ENCODE peak calls at places on chromosomes 1 and 21, in five cellular contexts. G is mesothelial cell of epicardium, B is endothelial cell, S is tibial artery, T is activated B cell treated with CpG ODN at 0.5 μM for 24 hours. C is an unnamed sample.

GRCh38 chr1:169509354-169509753 is 23.6 kb upstream of the SLC19A2 start:
- DNase-seq in B (no peak), T (no peak), G (no peak), S (no peak), C (no peak)

GRCh38 chr1:158054721-158055120 is 61.3 kb downstream of the KIRREL1 start:
- DNase-seq in B (no peak), G (no peak), S (no peak), T (no peak), C (no peak)

GRCh38 chr1:21939650-21940374 is 2.7 kb upstream of the HSPG2 start:
- DNase-seq in S (peak), G (peak), B (no peak), T (no peak), C (no peak)

GRCh38 chr1:180415985-180416633 is 86.3 kb downstream of the ACBD6 start:
- DNase-seq in T (no peak), G (no peak), S (no peak), B (no peak), C (no peak)

GRCh38 chr1:37999434-38000232 is 5.7 kb downstream of the FHL3 start:
- DNase-seq in B (peak), S (peak), T (no peak), G (no peak), C (no peak)

GRCh38 chr1:154398141-154398540 is 7.0 kb upstream of the IL6R start:
- DNase-seq in S (no peak), T (no peak), G (no peak), B (no peak), C (no peak)

GRCh38 chr1:182064611-182065010 is 3.1 kb upstream of the ZNF648 start:
- DNase-seq in B (no peak), G (no peak), T (no peak), S (no peak), C (no peak)

GRCh38 chr1:185595835-185596667 is 138.1 kb upstream of the HMCN1 start:
- DNase-seq in G (no peak), T (no peak), B (peak), S (no peak), C (no peak)

GRCh38 chr1:231724876-231725647 is 98.5 kb downstream of the DISC1 start:
- DNase-seq in B (peak), S (no peak), T (no peak), G (no peak), C (no peak)

GRCh38 chr1:182056596-182057366 is 4.7 kb downstream of the ZNF648 start:
- DNase-seq in S (no peak), T (no peak), B (no peak), G (no peak), C (no peak)

GRCh38 chr1:65911679-65912078 is 119.0 kb downstream of the PDE4B start:
- DNase-seq in B (no peak), T (no peak), G (no peak), S (no peak), C (no peak)

GRCh38 chr1:79069828-79070227 is 63.3 kb upstream of the ADGRL4 start:
- DNase-seq in B (no peak), G (no peak), S (no peak), T (no peak), C (no peak)
- TF ChIP-seq CTCF in B (peak), G (peak), S (no peak), T (no peak), C (no peak)

DNA sequence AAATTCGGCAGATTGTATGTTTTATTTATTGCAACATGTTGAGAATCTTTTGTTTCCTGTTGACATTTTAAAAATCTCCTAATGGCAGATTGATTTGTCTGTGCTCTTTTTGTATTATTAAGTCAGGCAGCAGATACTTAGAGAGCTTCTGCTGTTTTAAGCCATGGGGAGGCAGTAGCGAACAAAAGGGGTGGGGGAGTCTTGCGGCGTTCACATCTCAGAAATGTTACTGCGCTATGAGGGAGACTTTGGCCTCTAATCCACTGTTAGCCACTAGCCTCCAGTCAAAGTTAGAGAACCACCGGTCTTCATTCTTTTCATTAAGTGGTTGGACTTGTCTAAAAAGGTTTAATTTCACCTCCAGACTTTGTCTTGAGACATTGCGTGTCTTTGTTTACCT is 93.6 kb downstream of the DYRK1A start:
- DNase-seq in G (no peak), S (no peak), B (peak), T (no peak), C (no peak)
- TF ChIP-seq CTCF in G (no peak), S (no peak), B (no peak), T (no peak), C (no peak)

GRCh38 chr1:28887835-28888682 is 26.3 kb upstream of the EPB41 start:
- DNase-seq in B (peak), G (no peak), T (no peak), S (peak), C (no peak)
- TF ChIP-seq CTCF in B (no peak), G (no peak), T (no peak), S (no peak), C (no peak)

GRCh38 chr1:50371749-50372148 is 51.5 kb downstream of the DMRTA2 start:
- DNase-seq in T (no peak), S (no peak), G (no peak), B (no peak), C (no peak)

GRCh38 chr1:50368179-50369007 is 54.9 kb downstream of the DMRTA2 start:
- DNase-seq in S (no peak), G (no peak), T (no peak), B (peak), C (peak)

GRCh38 chr1:50369008-50369634 is 54.1 kb downstream of the DMRTA2 start:
- DNase-seq in S (no peak), B (no peak), G (no peak), T (no peak), C (no peak)

GRCh38 chr1:50373532-50373931 is 49.7 kb downstream of the DMRTA2 start:
- DNase-seq in B (no peak), G (no peak), S (no peak), T (no peak), C (no peak)

GRCh38 chr1:50369830-50370229 is 53.4 kb downstream of the DMRTA2 start:
- DNase-seq in B (peak), S (no peak), T (no peak), G (no peak), C (no peak)
- TF ChIP-seq CTCF in B (peak), S (no peak), T (no peak), G (no peak), C (no peak)

DNA sequence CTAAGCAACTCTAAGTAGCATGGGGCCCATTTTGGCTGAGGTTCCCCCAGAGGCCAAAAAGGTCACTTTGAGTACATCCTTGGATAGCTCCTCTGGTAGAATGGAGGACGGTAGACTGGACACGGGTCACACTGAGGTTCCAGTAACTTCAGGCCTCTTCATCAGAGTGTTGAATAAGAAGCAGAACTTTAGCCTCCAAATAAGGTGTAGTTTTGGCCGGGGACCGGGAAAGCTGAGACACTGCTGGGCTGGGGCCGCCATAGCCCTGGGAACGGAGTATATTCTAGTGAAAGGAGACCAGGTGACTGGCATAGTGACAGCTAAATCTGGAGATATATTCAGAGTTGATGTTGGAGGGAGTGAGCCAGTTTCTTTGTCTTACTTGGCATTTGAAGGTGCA is 84.0 kb downstream of the EVA1C start:
- DNase-seq in T (no peak), G (no peak), B (no peak), S (no peak), C (no peak)
- TF ChIP-seq CTCF in T (no peak), G (no peak), B (no peak), S (no peak), C (no peak)

GRCh38 chr1:229461032-229461668 is 27.3 kb upstream of the ACTA1 start:
- DNase-seq in G (no peak), T (no peak), S (no peak), B (no peak), C (no peak)
- TF ChIP-seq CTCF in G (no peak), T (no peak), S (no peak), B (no peak), C (no peak)

GRCh38 chr1:121518726-121519041 is 333.9 kb downstream of the SRGAP2C start:
- DNase-seq in T (no peak), S (no peak), B (no peak), G (no peak), C (no peak)

GRCh38 chr1:121522061-121522759 is 337.4 kb downstream of the SRGAP2C start:
- DNase-seq in T (no peak), G (no peak), B (no peak), S (no peak), C (no peak)

GRCh38 chr1:121517586-121518230 is 332.9 kb downstream of the SRGAP2C start:
- DNase-seq in T (no peak), G (no peak), B (no peak), S (no peak), C (no peak)

GRCh38 chr1:121516279-121516967 is 331.6 kb downstream of the SRGAP2C start:
- DNase-seq in B (no peak), S (no peak), G (no peak), T (no peak), C (no peak)

GRCh38 chr1:121519042-121519755 is 334.4 kb downstream of the SRGAP2C start:
- DNase-seq in S (no peak), B (peak), G (peak), T (peak), C (peak)
- TF ChIP-seq CTCF in S (no peak), B (no peak), G (no peak), T (no peak), C (no peak)

GRCh38 chr21:16608209-16608830 is 878.5 kb downstream of the USP25 start:
- DNase-seq in G (no peak), S (no peak), B (no peak), T (no peak), C (no peak)
- TF ChIP-seq CTCF in G (no peak), S (no peak), B (no peak), T (no peak), C (no peak)